ENCODE peak calls at places on chromosomes 1 and 21, in four cellular contexts. X is cardiac muscle cell, S is AG09319, G is brain microvascular endothelial cell. N is an unnamed sample.

GRCh38 chr1:248802454-248802853 is 23.3 kb downstream of the SH3BP5L start:
- DNase-seq in X (no peak), S (no peak), G (no peak), N (no peak)

GRCh38 chr21:34338226-34338625 is 25.6 kb upstream of the KCNE2 start:
- DNase-seq in X (no peak), S (no peak), G (no peak), N (no peak)

GRCh38 chr21:45556645-45557601 is 14.7 kb upstream of the SLC19A1 start:
- DNase-seq in X (no peak), S (no peak), G (no peak), N (peak)

GRCh38 chr1:44316231-44316759 is 38.8 kb downstream of the ERI3 start:
- DNase-seq in X (no peak), S (no peak), G (peak), N (peak)

GRCh38 chr1:185694081-185694480 is 40.1 kb upstream of the HMCN1 start:
- DNase-seq in X (no peak), S (no peak), G (peak), N (no peak)

GRCh38 chr1:85078903-85079302 is 30.6 kb upstream of the MCOLN3 start:
- DNase-seq in X (peak), S (no peak), G (peak), N (peak)

GRCh38 chr1:25990702-25991395 is 7.0 kb downstream of the PAFAH2 start:
- DNase-seq in X (no peak), S (no peak), G (no peak), N (no peak)

GRCh38 chr1:60699304-60699703 is 383.1 kb upstream of the NFIA start:
- DNase-seq in X (peak), S (no peak), G (no peak), N (peak)

GRCh38 chr1:115949156-115949555 is 27.2 kb upstream of the SLC22A15 start:
- DNase-seq in X (no peak), S (no peak), G (no peak), N (no peak)

GRCh38 chr1:200150721-200151120 is 123.2 kb downstream of the NR5A2 start:
- DNase-seq in X (peak), S (no peak), G (peak), N (peak)

GRCh38 chr1:222234351-222234750 is 313.6 kb downstream of the HHIPL2 start:
- DNase-seq in X (no peak), S (no peak), G (no peak), N (no peak)

GRCh38 chr1:219465247-219466093 is 147.4 kb downstream of the ZC3H11B start:
- DNase-seq in X (no peak), S (peak), G (no peak), N (peak)

GRCh38 chr1:191757003-191757402 is 401.3 kb upstream of the RGS18 start:
- DNase-seq in X (no peak), S (no peak), G (peak), N (no peak)

GRCh38 chr1:116424863-116425262 is 51.8 kb downstream of the ATP1A1 start:
- DNase-seq in X (no peak), S (no peak), G (no peak), N (no peak)

GRCh38 chr1:164664127-164664526 is 105.1 kb downstream of the PBX1 start:
- DNase-seq in X (no peak), S (no peak), G (no peak), N (no peak)

GRCh38 chr1:52550447-52550846 is 2.4 kb downstream of the TUT4 start:
- DNase-seq in X (no peak), S (no peak), G (no peak), N (no peak)

GRCh38 chr1:67883069-67883468 is 49.8 kb upstream of the GNG12 start:
- DNase-seq in X (peak), S (peak), G (peak), N (peak)

GRCh38 chr1:56473582-56474270 is 105.6 kb downstream of the PLPP3 start:
- DNase-seq in X (no peak), S (no peak), G (no peak), N (no peak)

GRCh38 chr1:3774503-3775247 is 2.1 kb downstream of the SMIM1 start:
- DNase-seq in X (peak), S (no peak), G (no peak), N (no peak)

GRCh38 chr1:29387210-29387609 is 150.9 kb downstream of the PTPRU start:
- DNase-seq in X (no peak), S (no peak), G (no peak), N (no peak)

GRCh38 chr1:153260980-153261792 is 1.7 kb downstream of the LORICRIN start:
- DNase-seq in X (peak), S (no peak), G (peak), N (no peak)

GRCh38 chr1:61055110-61055614 is 27.2 kb upstream of the NFIA start:
- DNase-seq in X (peak), S (no peak), G (no peak), N (peak)

GRCh38 chr1:88730995-88731394 is 46.9 kb downstream of the PKN2 start:
- DNase-seq in X (no peak), S (no peak), G (no peak), N (no peak)

GRCh38 chr1:177737456-177737855 is 232.4 kb downstream of the SEC16B start:
- DNase-seq in X (no peak), S (no peak), G (no peak), N (no peak)

GRCh38 chr1:198771562-198772153 is 132.8 kb downstream of the PTPRC start:
- DNase-seq in X (peak), S (no peak), G (peak), N (peak)

GRCh38 chr21:41600556-41600955 is 92.6 kb upstream of the TMPRSS2 start:
- DNase-seq in X (no peak), S (no peak), G (no peak), N (no peak)

GRCh38 chr1:70487910-70488665 is 77.0 kb downstream of the CTH start:
- DNase-seq in X (peak), S (no peak), G (peak), N (peak)

GRCh38 chr1:32242341-32242851 is 4.6 kb upstream of the FAM167B start:
- DNase-seq in X (peak), S (no peak), G (no peak), N (peak)

GRCh38 chr1:75632350-75632949 is 21.5 kb upstream of the SLC44A5 start:
- DNase-seq in X (peak), S (peak), G (peak), N (peak)

GRCh38 chr1:85847356-85847755 is 139.1 kb upstream of the ZNHIT6 start:
- DNase-seq in X (no peak), S (no peak), G (no peak), N (no peak)

GRCh38 chr1:35932941-35933340 is 2.0 kb downstream of the AGO3 start:
- DNase-seq in X (no peak), S (no peak), G (no peak), N (no peak)

GRCh38 chr1:194829492-194829891 is 1643.1 kb upstream of the B3GALT2 start:
- DNase-seq in X (no peak), S (no peak), G (peak), N (peak)

GRCh38 chr1:50415235-50416149 is 7.8 kb downstream of the DMRTA2 start:
- DNase-seq in X (no peak), S (no peak), G (no peak), N (no peak)

GRCh38 chr1:247360991-247361721 is 29.5 kb upstream of the ZNF496 start:
- DNase-seq in X (peak), S (no peak), G (no peak), N (peak)

DNA sequence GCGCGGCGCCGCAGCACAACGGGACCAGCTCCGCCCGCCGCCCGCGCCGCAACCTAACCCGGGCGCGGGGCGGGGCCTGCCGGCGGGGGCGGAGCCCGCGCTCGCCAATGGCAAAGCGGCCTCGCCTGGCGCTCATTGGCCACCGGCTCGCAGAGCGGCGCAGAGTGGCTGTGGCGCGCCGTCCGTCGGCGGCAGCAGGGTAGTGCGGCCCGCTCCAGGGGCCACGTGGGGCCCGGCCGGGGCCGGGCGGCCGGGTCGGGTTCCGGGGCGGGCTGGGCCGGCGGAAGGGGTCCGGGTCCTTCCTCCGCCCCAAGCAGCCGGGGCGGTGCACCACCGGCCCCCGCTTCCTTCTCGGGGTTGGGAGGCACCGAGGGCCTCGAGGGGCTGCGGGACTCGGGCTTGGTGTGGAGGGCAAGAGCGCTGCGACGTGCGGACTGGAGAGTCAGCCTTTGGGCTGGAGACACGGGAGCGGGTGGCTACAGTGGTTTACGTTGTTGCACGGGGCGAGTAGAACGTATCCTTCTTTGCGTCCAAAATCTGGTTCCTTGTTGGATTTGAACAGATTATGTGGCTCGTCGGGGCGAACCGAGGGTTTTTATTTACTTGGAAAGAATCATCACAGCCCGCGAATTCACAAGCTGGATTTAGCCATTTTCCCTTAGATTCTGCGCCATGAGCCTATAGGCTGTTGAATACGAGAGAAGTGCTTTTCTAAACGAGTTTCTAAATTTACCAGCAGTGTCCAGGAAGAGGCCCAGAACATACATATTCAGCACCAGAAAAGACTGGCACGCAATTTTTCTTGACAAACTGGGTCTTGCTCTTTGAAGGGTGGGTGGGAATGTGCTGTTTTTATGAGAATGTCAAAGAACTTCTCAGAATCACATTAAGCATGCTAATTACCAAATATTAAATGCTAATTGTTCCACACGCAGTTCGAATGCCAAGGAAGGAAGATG is at the start of gene SRM:
- DNase-seq in X (peak), S (peak), G (peak), N (peak)
- TF ChIP-seq CTCF in X (peak), S (peak), G (peak), N (peak)

GRCh38 chr1:15038232-15039016 is 115.1 kb upstream of the TMEM51 start:
- DNase-seq in X (peak), S (no peak), G (no peak), N (peak)
- TF ChIP-seq CTCF in X (peak), S (peak), G (peak), N (no peak)

GRCh38 chr1:201941420-201942128 is 4.8 kb downstream of the LMOD1 start:
- DNase-seq in X (no peak), S (no peak), G (no peak), N (no peak)
- TF ChIP-seq CTCF in X (no peak), S (no peak), G (no peak), N (no peak)

DNA sequence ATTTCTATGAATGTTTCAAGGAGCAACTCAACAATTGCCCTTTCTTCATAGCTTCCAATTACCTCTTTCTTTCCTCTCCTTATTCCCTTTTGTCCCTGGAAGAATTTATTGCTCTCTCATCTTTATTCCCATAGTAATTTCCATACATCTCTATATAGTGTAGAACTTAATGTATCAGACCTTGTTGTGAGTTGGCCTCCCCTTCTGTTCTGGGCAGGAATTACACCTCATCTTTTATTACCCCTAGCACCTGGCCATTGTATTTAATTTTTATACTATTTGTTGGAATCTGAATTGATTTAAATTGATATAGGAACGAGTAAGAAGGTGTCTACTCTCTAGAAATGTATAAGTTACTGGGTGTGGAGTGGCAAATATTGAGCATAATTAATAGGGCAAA is 114.5 kb downstream of the CACHD1 start:
- DNase-seq in X (no peak), S (no peak), G (no peak), N (peak)
- TF ChIP-seq CTCF in X (peak), S (no peak), G (peak), N (peak)

GRCh38 chr1:16175610-16176553 is 20.0 kb upstream of the EPHA2 start:
- DNase-seq in X (peak), S (peak), G (peak), N (peak)
- TF ChIP-seq CTCF in X (no peak), S (no peak), G (no peak), N (no peak)

GRCh38 chr1:57966340-57966739 is 542.5 kb upstream of the DAB1 start:
- DNase-seq in X (no peak), S (no peak), G (no peak), N (no peak)
- TF ChIP-seq CTCF in X (no peak), S (no peak), G (no peak), N (no peak)

GRCh38 chr1:54808443-54809207 is 7.5 kb upstream of the TTC22 start:
- DNase-seq in X (no peak), S (no peak), G (no peak), N (no peak)
- TF ChIP-seq CTCF in X (peak), S (no peak), G (peak), N (peak)

GRCh38 chr1:97796716-97797115 is 124.1 kb downstream of the DPYD start:
- DNase-seq in X (peak), S (no peak), G (no peak), N (peak)
- TF ChIP-seq CTCF in X (no peak), S (no peak), G (no peak), N (no peak)

DNA sequence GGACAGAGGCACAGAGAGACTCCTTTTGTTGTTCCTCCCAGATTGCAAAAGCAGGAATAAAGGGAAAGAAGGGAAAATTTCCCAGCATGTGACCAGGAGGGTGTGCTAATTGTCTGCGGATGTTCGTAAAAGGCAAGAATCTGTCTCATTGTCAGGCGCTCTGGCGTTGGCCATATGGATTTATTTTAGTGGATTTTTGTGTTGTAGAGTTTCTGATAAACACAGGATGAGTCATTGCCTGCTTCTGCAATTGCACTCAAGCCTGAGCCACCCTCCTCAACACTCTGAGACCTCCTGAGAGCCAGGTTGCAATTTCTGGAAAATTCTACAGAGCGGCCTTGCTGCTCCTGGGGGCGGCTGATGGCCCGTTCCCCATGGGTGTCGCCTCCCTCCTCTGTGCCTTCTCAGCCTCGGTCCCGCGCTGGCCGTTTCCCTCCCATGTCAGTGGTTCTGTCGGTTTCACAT is 227.7 kb downstream of the KAZN start:
- DNase-seq in X (peak), S (peak), G (peak), N (peak)
- TF ChIP-seq CTCF in X (no peak), S (peak), G (no peak), N (no peak)